ENCODE peak calls at places on chromosomes 12 and 14, in five cellular contexts. Y, A, O, L and V are unnamed samples.

GRCh38 chr14:55582741-55583140 is 2.7 kb downstream of the KTN1 start:
- DNase-seq in Y (no peak), A (peak; percentile 70), O (no peak), L (no peak), V (no peak)

GRCh38 chr12:107200394-107200793 is 107.0 kb upstream of the CRY1 start:
- DNase-seq in Y (no peak), A (no peak), O (peak; percentile 93), L (peak; percentile 47), V (peak; percentile 40)

GRCh38 chr14:50364792-50365191 is 31.9 kb downstream of the CDKL1 start:
- DNase-seq in Y (no peak), A (no peak), O (peak; percentile 61), L (no peak), V (no peak)

GRCh38 chr14:37482428-37482827 is 112.6 kb downstream of the FOXA1 start:
- DNase-seq in Y (no peak), A (no peak), O (no peak), L (no peak), V (no peak)

GRCh38 chr14:58607571-58608317 is 30.0 kb upstream of the DACT1 start:
- DNase-seq in Y (no peak), A (no peak), O (peak; percentile 87), L (peak; percentile 80), V (peak; percentile 65)

GRCh38 chr12:107133462-107133861 is 40.1 kb upstream of the CRY1 start:
- DNase-seq in Y (no peak), A (no peak), O (no peak), L (no peak), V (no peak)

GRCh38 chr12:125187780-125188741 is 122.8 kb downstream of the AACS start:
- DNase-seq in Y (no peak), A (no peak), O (no peak), L (no peak), V (no peak)

GRCh38 chr12:103538397-103538796 is 42.6 kb upstream of the C12orf42 start:
- DNase-seq in Y (no peak), A (no peak), O (peak; percentile 66), L (no peak), V (no peak)

GRCh38 chr12:121145221-121145620 is 12.5 kb downstream of the P2RX7 start:
- DNase-seq in Y (no peak), A (no peak), O (peak; percentile 44), L (peak; percentile 40), V (peak; percentile 21)

DNA sequence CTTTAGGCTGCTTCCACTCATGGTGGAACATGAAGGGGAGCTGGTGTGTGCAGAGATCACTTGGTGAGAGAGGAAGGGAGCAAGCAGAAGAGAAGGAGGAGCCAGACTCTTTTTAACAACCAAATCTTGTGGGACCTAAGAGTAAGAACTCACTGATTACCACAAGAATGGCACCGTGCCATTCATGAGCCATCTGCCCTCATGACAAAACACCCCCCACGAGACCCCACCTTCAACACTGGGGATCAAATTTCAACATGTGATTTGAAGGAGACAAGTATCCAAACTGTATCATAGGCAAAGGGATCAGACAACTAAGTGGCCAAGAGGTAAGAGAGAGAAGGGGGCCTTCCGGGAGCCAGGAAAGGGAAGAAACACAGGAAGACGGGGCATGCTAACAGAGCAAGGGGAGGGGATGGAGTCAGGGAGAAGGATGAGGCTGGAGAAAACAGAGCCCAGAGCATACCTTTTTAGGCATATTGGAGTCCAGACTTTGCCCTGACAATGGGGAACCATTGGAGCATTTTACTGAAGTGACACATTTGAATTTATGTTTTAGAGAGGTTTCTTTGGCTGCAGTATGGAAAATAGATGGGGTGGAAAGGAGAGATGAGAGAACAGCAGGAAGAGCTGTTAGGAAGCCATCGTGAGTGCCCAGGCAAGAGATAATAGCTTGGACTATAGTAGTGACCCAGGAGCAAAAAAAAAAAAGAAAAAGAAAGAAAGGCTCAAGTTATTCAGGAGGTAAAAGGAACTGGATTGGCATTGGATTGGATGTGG is 204.4 kb upstream of the NUDT4 start:
- DNase-seq in Y (no peak), A (no peak), O (no peak), L (peak; percentile 67), V (no peak)
- H3K4me3 ChIP-seq in Y (no peak overlapping the region), A (no peak overlapping the region), O (no peak overlapping the region), L (no peak overlapping the region), V (no peak overlapping the region)

GRCh38 chr14:24185015-24185414 is 3.6 kb downstream of the IPO4 start:
- DNase-seq in Y (no peak), A (no peak), O (no peak), L (no peak), V (no peak)
- TF ChIP-seq CTCF in Y (no peak), A (no peak), O (no peak), L (no peak), V (no peak)

GRCh38 chr14:103123634-103124500 is 606 bp downstream of the TNFAIP2 start:
- DNase-seq in Y (no peak), A (no peak), O (peak; percentile 15), L (peak; percentile 58), V (peak; percentile 41)

GRCh38 chr14:103123128-103123633 is at the start of gene TNFAIP2:
- DNase-seq in Y (no peak), A (no peak), O (no peak), L (peak; percentile 45), V (no peak)

GRCh38 chr14:103122578-103123127 is 608 bp upstream of the TNFAIP2 start:
- DNase-seq in Y (no peak), A (no peak), O (no peak), L (no peak), V (no peak)

GRCh38 chr14:103121161-103121845 is 2.0 kb upstream of the TNFAIP2 start:
- DNase-seq in Y (no peak), A (no peak), O (no peak), L (peak; percentile 56), V (peak; percentile 65)

DNA sequence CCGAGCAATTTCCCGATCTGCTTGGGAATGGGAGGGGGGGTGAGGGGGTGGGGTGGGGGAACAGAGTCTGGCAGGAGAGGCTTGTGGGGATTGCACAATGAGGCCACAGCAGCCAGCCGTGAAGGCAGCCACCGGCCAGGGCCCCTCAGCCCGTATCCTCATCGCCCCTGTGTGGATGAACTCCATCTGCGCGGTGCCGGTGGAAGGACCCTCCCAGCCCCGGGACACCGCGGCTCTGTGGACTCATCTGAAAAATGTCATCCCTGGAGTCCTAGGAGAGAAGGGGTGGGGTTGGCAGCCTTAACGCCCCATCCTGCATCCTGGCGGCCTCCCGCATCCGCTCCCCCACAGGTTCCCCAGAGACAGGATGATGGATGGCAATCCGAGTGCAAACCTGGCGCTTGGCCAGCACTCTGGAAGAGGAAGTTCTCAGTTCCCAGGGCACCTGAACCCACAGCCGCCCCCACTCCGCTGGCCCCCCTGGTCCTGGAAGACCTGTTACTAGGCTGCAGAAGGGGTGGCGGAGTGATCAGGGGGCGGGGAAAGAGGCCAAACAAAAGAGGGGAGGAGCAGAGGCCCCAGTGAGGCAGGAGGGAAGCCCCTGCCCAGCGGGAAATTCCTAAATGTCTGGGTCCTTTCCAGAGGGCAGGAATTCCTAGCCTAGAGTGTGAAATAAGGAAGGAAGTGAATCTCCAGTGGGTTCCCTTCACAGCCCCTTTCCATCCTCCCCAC is 1.2 kb upstream of the TNFAIP2 start:
- DNase-seq in Y (no peak), A (no peak), O (peak; percentile 42), L (peak; percentile 88), V (peak; percentile 92)
- H3K4me3 ChIP-seq in Y (no peak overlapping the region), A (no peak overlapping the region), O (no peak overlapping the region), L (no peak overlapping the region), V (peak overlapping the region; percentile 22)

GRCh38 chr12:188910-189621 is 24.9 kb downstream of the SLC6A12 start:
- DNase-seq in Y (peak; percentile 64), A (no peak), O (peak; percentile 36), L (peak; percentile 53), V (peak; percentile 58)
- TF ChIP-seq CTCF in Y (peak; percentile 62), A (no peak), O (peak; percentile 48), L (peak; percentile 59), V (peak; percentile 41)

GRCh38 chr12:75481013-75481705 is 604 bp downstream of the GLIPR1 start:
- DNase-seq in Y (peak; percentile 40), A (peak; percentile 57), O (no peak), L (peak; percentile 48), V (peak; percentile 48)
- H3K4me3 ChIP-seq in Y (peak overlapping the region; percentile 79), A (peak overlapping the region; percentile 64), O (peak overlapping the region; percentile 21), L (peak overlapping the region; percentile 43), V (peak overlapping the region; percentile 71)

DNA sequence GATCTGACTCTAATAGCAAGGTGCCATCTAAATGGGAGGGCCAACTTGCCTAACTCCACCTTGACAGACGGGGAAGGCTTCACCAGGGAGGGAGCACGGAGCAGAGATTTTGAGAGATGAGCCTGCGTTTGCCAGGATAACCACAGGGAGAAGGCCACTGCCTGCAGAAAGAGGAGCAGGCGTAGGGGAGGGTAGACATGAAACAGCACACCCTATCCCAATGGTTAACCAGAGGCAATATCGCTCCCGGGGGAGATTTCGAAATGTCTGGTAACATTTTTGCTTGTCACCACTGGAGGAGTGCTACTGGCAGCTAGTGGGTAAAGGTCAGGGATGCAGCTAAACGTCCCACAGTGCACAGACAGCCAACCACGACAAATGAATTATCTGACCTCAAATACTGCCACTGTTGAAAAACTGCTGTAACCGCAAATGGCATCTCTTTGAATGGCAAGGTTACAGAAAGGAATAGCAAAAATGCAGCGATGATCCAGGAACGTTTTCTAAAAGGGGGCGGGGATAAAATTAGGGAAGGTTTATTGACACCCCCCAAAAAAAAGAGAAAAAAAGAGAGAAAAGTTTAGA is 126.0 kb upstream of the ATF7IP start:
- DNase-seq in Y (peak; percentile 74), A (peak; percentile 75), O (no peak), L (peak; percentile 47), V (peak; percentile 71)
- TF ChIP-seq CTCF in Y (peak; percentile 43), A (peak; percentile 60), O (no peak), L (no peak), V (peak; percentile 7)

DNA sequence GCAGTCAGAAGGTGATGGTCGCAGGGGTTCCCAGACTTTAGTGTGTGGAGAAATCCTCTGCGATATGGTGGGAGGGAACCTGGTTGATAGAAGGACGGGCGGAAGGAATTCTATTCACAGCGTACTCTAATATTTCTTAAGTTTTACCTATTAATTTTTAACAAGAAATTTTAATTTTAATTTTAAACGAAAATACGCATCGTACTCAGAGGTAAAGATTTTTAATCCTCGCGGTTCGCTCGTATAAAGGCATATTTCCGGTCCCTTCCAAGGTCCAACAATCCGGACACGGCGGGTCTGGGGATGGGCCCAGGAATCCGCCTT is 338 bp upstream of the SLC48A1 start:
- DNase-seq in Y (no peak), A (no peak), O (no peak), L (no peak), V (no peak)
- H3K4me3 ChIP-seq in Y (peak overlapping the region; percentile 60), A (peak overlapping the region; percentile 76), O (peak overlapping the region; percentile 55), L (peak overlapping the region; percentile 46), V (peak overlapping the region; percentile 56)

GRCh38 chr12:44720265-44720664 is 155.8 kb downstream of the NELL2 start:
- DNase-seq in Y (no peak), A (peak; percentile 23), O (no peak), L (no peak), V (no peak)
- TF ChIP-seq CTCF in Y (no peak), A (no peak), O (no peak), L (no peak), V (no peak)

GRCh38 chr12:19121449-19122018 is 8.0 kb upstream of the PLEKHA5 start:
- DNase-seq in Y (no peak), A (no peak), O (peak; percentile 9), L (no peak), V (no peak)
- H3K4me3 ChIP-seq in Y (no peak overlapping the region), A (no peak overlapping the region), O (no peak overlapping the region), L (no peak overlapping the region), V (no peak overlapping the region)

DNA sequence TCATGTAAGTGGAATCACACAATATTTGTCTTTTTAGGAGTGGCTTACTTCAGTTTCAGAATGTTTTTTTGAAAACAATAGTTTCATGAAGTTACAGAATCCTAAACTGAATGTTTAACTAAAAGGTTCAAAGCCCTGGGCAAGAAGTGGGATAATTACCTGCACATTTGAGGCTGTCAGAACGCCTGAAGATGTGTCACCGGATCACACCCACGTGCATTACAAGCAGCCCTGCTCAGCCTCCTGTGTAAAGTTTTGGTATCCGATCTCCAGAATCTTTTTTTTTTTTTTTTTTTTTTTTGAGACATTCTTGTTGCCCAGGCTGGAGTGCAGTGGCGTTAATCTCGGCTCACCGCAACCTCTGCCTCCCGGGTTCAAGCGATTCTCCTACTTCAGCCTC is 12.8 kb downstream of the EML1 start:
- DNase-seq in Y (no peak), A (no peak), O (no peak), L (no peak), V (no peak)
- TF ChIP-seq CTCF in Y (no peak), A (no peak), O (no peak), L (no peak), V (no peak)